ENCODE peak calls at places on chromosome 21, in nine cellular contexts. N is HAP-1; F is cardiac muscle cell; S is PC-9; I is mammary epithelial cell; Y is fibroblast of lung; X is neural progenitor cell; W is CD8-positive, alpha-beta memory T cell; R is heart left ventricle. L is an unnamed sample.
A peak's percentile ranks its signal among the peaks of the same experiment; 100 is the strongest.

GRCh38 chr21:27001526-27001925 is 34.6 kb upstream of the ADAMTS5 start:
- DNase-seq in Y (no peak), R (no peak), N (no peak), S (no peak), W (no peak), I (no peak), X (no peak), F (no peak), L (no peak)

GRCh38 chr21:43881918-43882317 is 16.9 kb downstream of the AGPAT3 start:
- DNase-seq in I (no peak), W (no peak), N (no peak), Y (no peak), R (no peak), X (no peak), S (no peak), F (no peak), L (no peak)

GRCh38 chr21:34843562-34843961 is 174.8 kb downstream of the CLIC6 start:
- DNase-seq in I (no peak), X (no peak), R (no peak), S (no peak), N (no peak), F (no peak), W (no peak), Y (no peak), L (no peak)

GRCh38 chr21:43864806-43865470 is at the start of gene AGPAT3:
- DNase-seq in N (no peak), S (no peak), R (peak; percentile 31), I (no peak), X (peak; percentile 65), W (peak; percentile 56), Y (peak; percentile 10), F (peak; percentile 60), L (peak; percentile 26)

GRCh38 chr21:42654179-42654912 is 925 bp downstream of the PDE9A start:
- DNase-seq in X (peak; percentile 88), I (peak; percentile 26), S (peak; percentile 14), N (peak; percentile 54), W (peak; percentile 45), R (no peak), F (peak; percentile 49), Y (no peak), L (no peak)

GRCh38 chr21:43306911-43307676 is 119.8 kb downstream of the SIK1 start:
- DNase-seq in W (peak; percentile 43), X (no peak), N (no peak), S (peak; percentile 75), Y (peak; percentile 68), R (peak; percentile 86), F (no peak), I (peak; percentile 92), L (no peak)

GRCh38 chr21:37469441-37469840 is 102.9 kb downstream of the DYRK1A start:
- DNase-seq in W (no peak), N (no peak), I (no peak), F (no peak), R (no peak), X (no peak), Y (no peak), S (no peak), L (no peak)

GRCh38 chr21:16407403-16408279 is 677.9 kb downstream of the USP25 start:
- DNase-seq in N (no peak), W (no peak), Y (peak; percentile 66), F (peak; percentile 4), S (no peak), X (no peak), R (no peak), I (no peak), L (no peak)

GRCh38 chr21:41834252-41834925 is 44.8 kb downstream of the PRDM15 start:
- DNase-seq in Y (no peak), W (no peak), F (no peak), I (no peak), S (no peak), N (no peak), R (no peak), X (no peak), L (no peak)

GRCh38 chr21:36212513-36212780 is 55.8 kb downstream of the DOP1B start:
- DNase-seq in X (no peak), N (no peak), I (no peak), R (no peak), S (no peak), Y (no peak), F (no peak), W (no peak), L (no peak)

GRCh38 chr21:25638634-25639166 is 358 bp upstream of the JAM2 start:
- DNase-seq in X (no peak), F (no peak), Y (peak; percentile 15), I (no peak), W (no peak), N (no peak), S (no peak), R (no peak), L (no peak)

GRCh38 chr21:16811011-16811410 is 701.8 kb upstream of the CXADR start:
- DNase-seq in X (no peak), I (no peak), F (no peak), R (no peak), Y (no peak), W (no peak), S (no peak), N (no peak), L (no peak)

GRCh38 chr21:26443867-26444266 is 129.2 kb downstream of the CYYR1 start:
- DNase-seq in W (no peak), X (no peak), N (no peak), Y (peak; percentile 85), R (no peak), I (peak; percentile 58), S (no peak), F (no peak), L (no peak)

GRCh38 chr21:42294273-42294880 is 20.8 kb downstream of the TFF3 start:
- DNase-seq in W (no peak), N (no peak), S (no peak), R (no peak), X (no peak), I (no peak), Y (no peak), F (no peak), L (no peak)

GRCh38 chr21:41411449-41412089 is 14.5 kb upstream of the MX1 start:
- DNase-seq in S (no peak), R (peak; percentile 47), I (peak; percentile 7), Y (no peak), X (no peak), W (no peak), N (no peak), F (no peak), L (peak; percentile 18)

DNA sequence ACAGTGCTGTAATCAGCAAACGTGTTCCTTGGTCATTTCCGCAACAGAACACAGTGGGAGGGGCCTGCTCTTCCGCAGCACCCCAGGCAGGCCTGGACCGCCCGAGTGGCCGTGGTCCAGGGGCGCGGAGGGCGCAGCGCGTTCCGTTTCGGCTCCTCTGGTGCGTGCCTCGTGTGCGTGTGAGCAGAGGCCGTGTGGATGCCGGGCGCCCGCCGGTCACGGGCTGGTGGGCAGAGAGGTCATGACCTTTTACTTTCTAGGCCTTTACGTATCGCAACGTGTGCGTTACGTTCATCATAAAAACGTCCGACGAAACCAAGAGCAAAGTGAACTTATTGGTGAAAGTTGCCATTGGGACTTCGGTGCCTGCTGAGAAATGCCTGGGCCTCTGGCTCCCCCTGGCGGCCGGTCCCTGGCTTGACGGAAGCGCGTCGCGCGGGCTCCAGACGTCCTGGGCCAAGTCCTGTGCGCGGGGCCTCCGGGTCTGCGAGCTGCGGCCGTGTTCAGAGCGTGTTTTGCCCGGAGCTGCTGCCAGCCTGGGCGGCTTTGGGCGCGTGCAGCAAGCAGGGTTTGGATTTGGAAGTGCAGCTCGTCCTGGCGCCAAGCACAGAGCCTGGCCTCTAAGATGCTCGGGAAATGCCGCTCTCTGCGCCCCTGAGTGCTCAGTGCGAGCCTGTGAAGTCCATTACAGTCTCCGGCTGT is 34.4 kb downstream of the COL18A1 start:
- DNase-seq in W (peak; percentile 86), R (peak; percentile 79), S (peak; percentile 67), N (peak; percentile 73), F (peak; percentile 82), Y (peak; percentile 83), I (peak; percentile 59), X (peak; percentile 84), L (peak; percentile 91)
- H3K4me3 ChIP-seq in W (peak overlapping the region; percentile 34), R (peak overlapping the region; percentile 41), S (no peak overlapping the region), N (no peak overlapping the region), F (no peak overlapping the region), Y (peak overlapping the region; percentile 39), I (peak overlapping the region; percentile 20), X (no peak overlapping the region), L (peak overlapping the region; percentile 29)

DNA sequence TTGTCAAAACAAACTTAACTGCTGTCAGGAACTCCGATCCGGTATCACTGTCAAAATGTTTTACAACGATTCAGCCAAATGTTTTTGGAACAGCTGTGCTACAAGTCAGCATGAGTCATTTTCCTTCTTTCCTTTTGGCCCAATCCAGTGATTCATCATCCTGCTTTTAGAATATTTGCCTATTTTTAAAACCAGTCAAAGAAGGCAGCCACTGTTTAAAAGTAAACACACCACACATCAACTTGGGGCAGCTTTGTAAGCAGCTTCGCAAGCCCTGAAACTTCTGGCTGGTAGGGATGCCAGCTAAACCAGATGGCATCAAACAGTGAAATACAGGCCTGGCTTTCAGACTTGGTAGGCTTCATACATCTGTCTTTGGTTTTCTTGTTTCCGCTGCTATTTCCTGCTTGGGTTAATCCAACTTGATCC is 14.9 kb downstream of the MAP3K7CL start:
- DNase-seq in N (no peak), Y (peak; percentile 93), X (no peak), I (peak; percentile 93), W (no peak), F (no peak), R (no peak), S (no peak), L (no peak)
- H3K4me1 ChIP-seq in N (no peaks in the 10 kb centered on the region), Y (peaks cover 27% of the 10 kb centered on the region), X (no peaks in the 10 kb centered on the region), I (peaks cover 53% of the 10 kb centered on the region), W (no peaks in the 10 kb centered on the region), F (no peaks in the 10 kb centered on the region), R (peaks cover 17% of the 10 kb centered on the region), S (peaks cover 15% of the 10 kb centered on the region), L (peaks cover 15% of the 10 kb centered on the region)

GRCh38 chr21:32470206-32470605 is 57.7 kb downstream of the EVA1C start:
- DNase-seq in X (no peak), I (no peak), N (no peak), W (no peak), F (no peak), S (no peak), Y (no peak), R (no peak), L (no peak)

GRCh38 chr21:32463889-32464300 is 51.4 kb downstream of the EVA1C start:
- DNase-seq in I (peak; percentile 54), R (no peak), X (no peak), F (no peak), Y (peak; percentile 98), N (no peak), S (no peak), W (no peak), L (no peak)

GRCh38 chr21:32468567-32469175 is 56.2 kb downstream of the EVA1C start:
- DNase-seq in R (no peak), X (no peak), W (no peak), I (no peak), S (no peak), F (no peak), Y (no peak), N (no peak), L (no peak)

GRCh38 chr21:32469628-32470027 is 57.1 kb downstream of the EVA1C start:
- DNase-seq in I (no peak), F (no peak), X (no peak), S (no peak), N (no peak), Y (no peak), W (no peak), R (no peak), L (no peak)

GRCh38 chr21:32467291-32467690 is 54.8 kb downstream of the EVA1C start:
- DNase-seq in X (no peak), W (no peak), S (no peak), N (no peak), F (no peak), R (no peak), Y (no peak), I (no peak), L (no peak)
- H3K36me3 ChIP-seq in X (no peaks in the 10 kb centered on the region), W (no peaks in the 10 kb centered on the region), S (no peaks in the 10 kb centered on the region), N (no peaks in the 10 kb centered on the region), F (no peaks in the 10 kb centered on the region), R (peaks cover 39% of the 10 kb centered on the region), Y (no peaks in the 10 kb centered on the region), I (peaks cover 7% of the 10 kb centered on the region), L (no peaks in the 10 kb centered on the region)

GRCh38 chr21:39439232-39439631 is 6.3 kb downstream of the LCA5L start:
- DNase-seq in F (no peak), I (no peak), X (no peak), S (no peak), N (no peak), Y (no peak), W (no peak), R (no peak), L (no peak)
- H3K4me3 ChIP-seq in F (no peak overlapping the region), I (no peak overlapping the region), X (no peak overlapping the region), S (no peak overlapping the region), N (no peak overlapping the region), Y (no peak overlapping the region), W (no peak overlapping the region), R (no peak overlapping the region), L (no peak overlapping the region)

L was measured in testis.